ENCODE peak calls at places on chromosomes 1 and 21, in four cellular contexts. One of them, this sample, is unnamed.

GRCh38 chr1:11569954-11570353 is 84.3 kb downstream of the FBXO2 start:
- DNase-seq in astrocyte of the cerebellum: no peak
- DNase-seq in kidney: no peak
- DNase-seq in left lung: no peak
- DNase-seq in this sample: no peak

GRCh38 chr21:46363698-46364097 is 39.7 kb downstream of the PCNT start:
- DNase-seq in astrocyte of the cerebellum: no peak
- DNase-seq in kidney: no peak
- DNase-seq in left lung: no peak
- DNase-seq in this sample: no peak

GRCh38 chr1:241658081-241658793 is 6.2 kb downstream of the WDR64 start:
- DNase-seq in astrocyte of the cerebellum: no peak
- DNase-seq in kidney: no peak
- DNase-seq in left lung: no peak
- DNase-seq in this sample: no peak

GRCh38 chr21:25029580-25029979 is 577.7 kb downstream of the MRPL39 start:
- DNase-seq in astrocyte of the cerebellum: no peak
- DNase-seq in kidney: no peak
- DNase-seq in left lung: no peak
- DNase-seq in this sample: no peak

GRCh38 chr1:50553921-50554320 is 130.7 kb upstream of the DMRTA2 start:
- DNase-seq in astrocyte of the cerebellum: no peak
- DNase-seq in kidney: no peak
- DNase-seq in left lung: no peak
- DNase-seq in this sample: no peak

GRCh38 chr1:219990782-219991510 is 55.4 kb downstream of the EPRS1 start:
- DNase-seq in astrocyte of the cerebellum: peak; percentile 27
- DNase-seq in kidney: no peak
- DNase-seq in left lung: no peak
- DNase-seq in this sample: no peak

GRCh38 chr1:115118086-115118485 is 28.8 kb upstream of the TSPAN2 start:
- DNase-seq in astrocyte of the cerebellum: no peak
- DNase-seq in kidney: no peak
- DNase-seq in left lung: no peak
- DNase-seq in this sample: no peak

GRCh38 chr1:231193710-231194340 is 32.0 kb downstream of the TRIM67 start:
- DNase-seq in astrocyte of the cerebellum: no peak
- DNase-seq in kidney: no peak
- DNase-seq in left lung: no peak
- DNase-seq in this sample: no peak

GRCh38 chr1:168966217-168966616 is 140.3 kb upstream of the ATP1B1 start:
- DNase-seq in astrocyte of the cerebellum: no peak
- DNase-seq in kidney: no peak
- DNase-seq in left lung: no peak
- DNase-seq in this sample: no peak

GRCh38 chr1:180486092-180486491 is 16.3 kb downstream of the ACBD6 start:
- DNase-seq in astrocyte of the cerebellum: no peak
- DNase-seq in kidney: no peak
- DNase-seq in left lung: no peak
- DNase-seq in this sample: no peak

GRCh38 chr1:156912861-156913808 is 7.3 kb upstream of the LRRC71 start:
- DNase-seq in astrocyte of the cerebellum: no peak
- DNase-seq in kidney: no peak
- DNase-seq in left lung: peak; percentile 68
- DNase-seq in this sample: no peak

GRCh38 chr1:114126696-114127095 is 27.0 kb downstream of the SYT6 start:
- DNase-seq in astrocyte of the cerebellum: no peak
- DNase-seq in kidney: no peak
- DNase-seq in left lung: peak; percentile 53
- DNase-seq in this sample: no peak

GRCh38 chr1:48526045-48526714 is 54.2 kb upstream of the SPATA6 start:
- DNase-seq in astrocyte of the cerebellum: no peak
- DNase-seq in kidney: no peak
- DNase-seq in left lung: no peak
- DNase-seq in this sample: no peak

GRCh38 chr1:43421976-43422750 is 31.6 kb downstream of the HYI start:
- DNase-seq in astrocyte of the cerebellum: no peak
- DNase-seq in kidney: no peak
- DNase-seq in left lung: no peak
- DNase-seq in this sample: no peak

GRCh38 chr1:17588048-17588781 is 48.7 kb downstream of the ARHGEF10L start:
- DNase-seq in astrocyte of the cerebellum: peak; percentile 69
- DNase-seq in kidney: peak; percentile 91
- DNase-seq in left lung: peak; percentile 67
- DNase-seq in this sample: no peak

GRCh38 chr1:152348447-152348846 is 11.4 kb downstream of the FLG2 start:
- DNase-seq in astrocyte of the cerebellum: no peak
- DNase-seq in kidney: no peak
- DNase-seq in left lung: no peak
- DNase-seq in this sample: no peak
- TF ChIP-seq CTCF in astrocyte of the cerebellum: peak; percentile 11
- TF ChIP-seq CTCF in kidney: no peak
- TF ChIP-seq CTCF in left lung: no peak
- TF ChIP-seq CTCF in this sample: no peak

GRCh38 chr1:108556501-108556900 is 3.4 kb upstream of the EEIG2 start:
- DNase-seq in astrocyte of the cerebellum: no peak
- DNase-seq in kidney: no peak
- DNase-seq in left lung: no peak
- DNase-seq in this sample: no peak
- TF ChIP-seq CTCF in astrocyte of the cerebellum: no peak
- TF ChIP-seq CTCF in kidney: no peak
- TF ChIP-seq CTCF in left lung: no peak
- TF ChIP-seq CTCF in this sample: no peak

GRCh38 chr21:18803624-18804023 is 400.0 kb upstream of the TMPRSS15 start:
- DNase-seq in astrocyte of the cerebellum: no peak
- DNase-seq in kidney: no peak
- DNase-seq in left lung: no peak
- DNase-seq in this sample: no peak

GRCh38 chr21:18801468-18801867 is 397.9 kb upstream of the TMPRSS15 start:
- DNase-seq in astrocyte of the cerebellum: peak; percentile 2
- DNase-seq in kidney: no peak
- DNase-seq in left lung: no peak
- DNase-seq in this sample: no peak
- TF ChIP-seq CTCF in astrocyte of the cerebellum: peak; percentile 35
- TF ChIP-seq CTCF in kidney: no peak
- TF ChIP-seq CTCF in left lung: no peak
- TF ChIP-seq CTCF in this sample: no peak

GRCh38 chr1:37096523-37096922 is 62.2 kb upstream of the GRIK3 start:
- DNase-seq in astrocyte of the cerebellum: no peak
- DNase-seq in kidney: no peak
- DNase-seq in left lung: no peak
- DNase-seq in this sample: no peak
- TF ChIP-seq CTCF in astrocyte of the cerebellum: no peak
- TF ChIP-seq CTCF in kidney: no peak
- TF ChIP-seq CTCF in left lung: no peak
- TF ChIP-seq CTCF in this sample: peak; percentile 21

GRCh38 chr1:183653876-183654451 is 848 bp upstream of the APOBEC4 start:
- DNase-seq in astrocyte of the cerebellum: no peak
- DNase-seq in kidney: no peak
- DNase-seq in left lung: no peak
- DNase-seq in this sample: no peak

GRCh38 chr1:183653468-183653794 is 315 bp upstream of the APOBEC4 start:
- DNase-seq in astrocyte of the cerebellum: no peak
- DNase-seq in kidney: no peak
- DNase-seq in left lung: no peak
- DNase-seq in this sample: no peak

GRCh38 chr1:183652107-183652506 is 1.0 kb downstream of the APOBEC4 start:
- DNase-seq in astrocyte of the cerebellum: no peak
- DNase-seq in kidney: no peak
- DNase-seq in left lung: no peak
- DNase-seq in this sample: no peak

GRCh38 chr1:183652547-183653467 is at the start of gene APOBEC4:
- DNase-seq in astrocyte of the cerebellum: no peak
- DNase-seq in kidney: no peak
- DNase-seq in left lung: no peak
- DNase-seq in this sample: no peak

DNA sequence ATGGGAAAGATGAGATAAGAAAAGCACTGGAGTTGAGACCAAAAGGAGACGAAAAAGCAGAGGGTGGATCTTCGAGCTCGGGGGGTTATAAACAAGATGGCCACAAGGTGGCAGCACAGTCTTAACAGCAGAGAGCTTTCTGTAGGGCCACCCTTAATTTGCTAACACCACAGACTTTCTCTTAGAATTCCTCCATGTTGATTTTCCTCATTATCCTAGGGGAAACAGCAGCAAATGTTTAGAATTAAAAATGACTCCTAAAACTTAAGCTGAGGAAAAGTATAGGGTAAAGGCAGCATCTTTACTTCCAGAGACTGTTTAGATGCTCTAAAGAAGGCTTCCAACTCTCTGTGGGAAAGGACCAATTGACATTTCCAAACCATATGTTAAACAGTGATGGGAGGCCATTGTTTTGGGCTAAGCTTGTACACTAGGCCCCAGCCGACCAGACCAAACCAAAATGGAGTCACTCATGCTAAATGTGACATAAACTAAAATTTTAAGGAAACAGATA is 2.5 kb upstream of the APOBEC4 start:
- DNase-seq in astrocyte of the cerebellum: peak; percentile 73
- DNase-seq in kidney: peak; percentile 85
- DNase-seq in left lung: peak; percentile 79
- DNase-seq in this sample: peak; percentile 88
- TF ChIP-seq CTCF in astrocyte of the cerebellum: peak; percentile 75
- TF ChIP-seq CTCF in kidney: peak; percentile 91
- TF ChIP-seq CTCF in left lung: peak; percentile 89
- TF ChIP-seq CTCF in this sample: peak; percentile 89

DNA sequence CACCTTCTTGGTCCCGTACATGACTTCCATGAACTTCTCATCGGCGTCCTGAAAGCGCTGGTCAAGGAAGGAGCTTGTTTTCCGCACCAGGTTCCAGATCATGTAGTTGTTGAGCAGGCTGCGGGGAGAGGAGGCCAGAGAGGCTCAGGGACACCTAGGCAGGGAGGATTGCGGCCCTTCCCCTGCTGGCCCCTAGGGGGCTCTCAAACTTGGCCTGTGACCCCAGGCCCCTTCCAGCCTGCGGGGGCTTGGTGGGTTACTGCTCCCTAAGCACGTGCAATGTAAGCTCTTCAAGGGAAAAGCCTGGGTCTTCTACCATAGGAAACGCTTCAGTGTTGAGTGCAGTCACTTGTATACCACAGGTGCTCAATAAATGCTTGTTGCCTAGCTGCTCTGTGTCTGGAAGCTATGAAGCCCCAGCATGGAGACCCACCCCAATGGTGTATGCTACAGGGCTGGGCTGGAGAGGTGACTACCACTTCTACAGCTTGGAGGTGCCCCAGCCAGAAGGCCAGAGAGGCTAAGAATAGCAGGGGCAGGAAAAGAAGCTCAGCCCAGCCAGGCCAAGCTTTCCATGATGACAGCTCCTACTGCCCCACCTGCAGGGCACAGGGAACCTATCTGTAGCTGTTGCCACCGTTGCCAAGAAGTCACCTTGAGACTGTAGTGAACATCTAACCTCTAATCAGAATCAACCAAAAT is 45.1 kb downstream of the ECE1 start:
- DNase-seq in astrocyte of the cerebellum: no peak
- DNase-seq in kidney: no peak
- DNase-seq in left lung: no peak
- DNase-seq in this sample: no peak
- TF ChIP-seq CTCF in astrocyte of the cerebellum: peak; percentile 41
- TF ChIP-seq CTCF in kidney: no peak
- TF ChIP-seq CTCF in left lung: peak; percentile 13
- TF ChIP-seq CTCF in this sample: no peak

GRCh38 chr1:31977361-31978131 is 36.1 kb upstream of the KHDRBS1 start:
- DNase-seq in astrocyte of the cerebellum: no peak
- DNase-seq in kidney: no peak
- DNase-seq in left lung: no peak
- DNase-seq in this sample: no peak
- TF ChIP-seq CTCF in astrocyte of the cerebellum: peak; percentile 54
- TF ChIP-seq CTCF in kidney: no peak
- TF ChIP-seq CTCF in left lung: no peak
- TF ChIP-seq CTCF in this sample: no peak

This sample was measured in mesothelial cell of epicardium.